ENCODE peak calls at places on chromosomes 1 and 21, in ten cellular contexts. W is prostate gland, I is right lobe of liver, Q is spleen, M is heart left ventricle, S is uterus, V is H1, T is GM12891, O is IMR-90, F is A549. H is an unnamed sample.

GRCh38 chr21:46551636-46552241 is 53.1 kb downstream of the S100B start:
- DNase-seq in W (no peak), I (no peak), T (no peak), V (no peak), F (no peak), S (no peak), O (no peak), M (no peak), Q (peak), H (no peak)

GRCh38 chr1:78950801-78951200 is 55.7 kb downstream of the ADGRL4 start:
- DNase-seq in I (no peak), S (no peak), T (no peak), W (no peak), V (no peak), O (peak), Q (no peak), F (no peak), M (no peak), H (no peak)

GRCh38 chr1:220902916-220903315 is 23.7 kb downstream of the HLX start:
- DNase-seq in W (no peak), O (peak), T (no peak), I (no peak), F (no peak), Q (no peak), S (no peak), M (no peak), V (no peak), H (no peak)

GRCh38 chr21:42864812-42865211 is 14.5 kb downstream of the WDR4 start:
- DNase-seq in I (no peak), O (no peak), F (no peak), W (no peak), M (no peak), V (no peak), T (no peak), S (no peak), Q (no peak), H (no peak)

GRCh38 chr1:156705918-156706646 is 699 bp upstream of the CRABP2 start:
- DNase-seq in V (peak), S (peak), M (peak), O (peak), W (peak), I (no peak), T (peak), Q (peak), F (peak), H (peak)

GRCh38 chr1:38941527-38942019 is at the start of gene RHBDL2:
- DNase-seq in W (peak), S (peak), F (peak), M (peak), I (peak), V (no peak), O (peak), T (no peak), Q (no peak), H (no peak)

GRCh38 chr1:33346921-33347649 is 26.2 kb upstream of the A3GALT2 start:
- DNase-seq in W (no peak), O (peak), F (peak), V (no peak), M (no peak), S (peak), Q (no peak), I (peak), T (no peak), H (no peak)

GRCh38 chr1:108747128-108747827 is 804 bp downstream of the STXBP3 start:
- DNase-seq in V (no peak), W (peak), O (peak), M (peak), S (peak), T (no peak), I (peak), F (peak), Q (peak), H (no peak)

GRCh38 chr1:67708606-67709005 is 23.6 kb downstream of the GADD45A start:
- DNase-seq in V (no peak), W (no peak), I (no peak), S (no peak), O (no peak), F (no peak), Q (no peak), M (no peak), T (no peak), H (no peak)

GRCh38 chr1:47972864-47973437 is 24.2 kb downstream of the TRABD2B start:
- DNase-seq in V (no peak), O (no peak), F (no peak), S (no peak), T (no peak), I (no peak), Q (no peak), M (no peak), W (no peak), H (no peak)

GRCh38 chr1:79010589-79010988 is 4.1 kb upstream of the ADGRL4 start:
- DNase-seq in I (no peak), V (no peak), M (no peak), Q (no peak), O (no peak), S (no peak), F (no peak), W (no peak), T (no peak), H (no peak)

GRCh38 chr1:11847667-11848445 is at the start of gene NPPA:
- DNase-seq in O (peak), I (no peak), W (no peak), F (no peak), V (no peak), Q (no peak), M (peak), S (no peak), T (no peak), H (no peak)

GRCh38 chr1:178543291-178543609 is 30.3 kb downstream of the TEX35 start:
- DNase-seq in M (no peak), I (no peak), W (no peak), V (no peak), F (peak), O (no peak), S (no peak), T (no peak), Q (no peak), H (peak)

GRCh38 chr1:118012725-118013124 is 83.2 kb downstream of the WDR3 start:
- DNase-seq in V (no peak), Q (no peak), T (no peak), S (no peak), O (no peak), W (no peak), F (no peak), I (no peak), M (no peak), H (no peak)

GRCh38 chr1:174324939-174325338 is 122.8 kb upstream of the GPR52 start:
- DNase-seq in M (no peak), S (no peak), O (no peak), V (no peak), I (no peak), T (no peak), W (no peak), Q (no peak), F (no peak), H (no peak)

GRCh38 chr21:27793901-27794300 is 827.0 kb upstream of the ADAMTS5 start:
- DNase-seq in V (no peak), M (no peak), S (no peak), I (no peak), Q (no peak), F (no peak), W (no peak), O (no peak), T (no peak), H (no peak)

GRCh38 chr1:20521960-20522861 is 14.3 kb upstream of the MUL1 start:
- DNase-seq in F (peak), S (peak), W (peak), M (peak), V (peak), I (peak), T (peak), Q (peak), O (peak), H (no peak)

GRCh38 chr1:185534806-185535205 is 199.4 kb upstream of the HMCN1 start:
- DNase-seq in W (peak), V (no peak), I (no peak), Q (no peak), F (no peak), S (no peak), O (no peak), T (no peak), M (no peak), H (no peak)

GRCh38 chr1:61444277-61444676 is 280.7 kb downstream of the TM2D1 start:
- DNase-seq in T (no peak), F (no peak), O (no peak), I (no peak), V (no peak), W (no peak), M (no peak), S (no peak), Q (no peak), H (no peak)

GRCh38 chr1:28518745-28519341 is 13.0 kb downstream of the RCC1 start:
- DNase-seq in O (no peak), F (no peak), M (no peak), Q (no peak), I (peak), S (no peak), T (no peak), V (no peak), W (no peak), H (no peak)

GRCh38 chr1:28516518-28516956 is 10.7 kb downstream of the RCC1 start:
- DNase-seq in Q (no peak), M (no peak), W (no peak), I (no peak), O (no peak), T (no peak), V (no peak), F (no peak), S (no peak), H (no peak)

GRCh38 chr1:28519946-28520725 is 14.3 kb downstream of the RCC1 start:
- DNase-seq in V (no peak), F (no peak), I (no peak), W (no peak), M (no peak), T (no peak), Q (no peak), O (no peak), S (no peak), H (no peak)

GRCh38 chr1:28517649-28517999 is 11.8 kb downstream of the RCC1 start:
- DNase-seq in S (no peak), F (no peak), V (no peak), Q (no peak), O (peak), M (no peak), W (no peak), T (no peak), I (no peak), H (no peak)

DNA sequence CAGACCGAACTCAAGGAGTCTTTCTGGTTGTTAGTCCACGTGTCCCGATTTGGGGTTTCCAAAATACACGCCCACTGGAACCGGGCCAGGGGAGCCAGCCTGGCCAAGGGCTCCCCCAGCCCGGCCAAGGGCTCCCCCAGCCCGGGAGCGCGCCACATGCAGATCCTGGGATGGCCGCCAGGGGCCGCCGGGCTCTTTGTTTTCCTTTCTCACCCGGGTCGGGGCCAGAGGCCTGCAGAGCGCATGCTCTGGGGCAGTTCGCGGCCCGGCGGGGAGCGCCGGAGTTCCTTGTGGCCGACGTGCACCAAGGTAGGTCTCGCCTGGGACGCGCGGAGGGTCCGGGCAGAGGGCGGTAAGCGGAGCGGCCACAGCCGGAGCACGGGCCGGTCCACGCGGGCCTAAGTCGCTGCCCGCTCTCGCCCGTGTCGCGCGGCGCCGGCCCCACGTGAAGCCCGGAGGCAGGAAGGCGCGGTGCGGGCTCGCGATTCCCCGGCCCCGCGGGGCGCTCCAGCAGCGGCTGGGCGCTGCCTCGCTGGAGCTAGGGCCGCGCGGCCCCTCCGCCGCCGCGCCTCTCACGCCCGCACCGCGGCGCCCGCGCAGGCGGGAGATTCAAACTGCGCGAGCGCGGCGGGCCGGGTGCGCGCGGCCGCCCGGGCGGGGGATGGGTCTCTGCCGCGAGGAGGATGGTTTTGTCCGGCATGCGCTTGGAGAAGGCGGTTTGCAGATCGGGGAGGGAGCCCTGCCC is 12.3 kb downstream of the RCC1 start:
- DNase-seq in O (peak), M (peak), F (peak), W (peak), S (peak), Q (peak), I (peak), V (no peak), T (peak), H (peak)
- TF ChIP-seq POLR2A in O (no peak), M (peak), F (peak), W (peak), S (peak), Q (no peak), I (peak), V (peak), T (peak), H (peak)

GRCh38 chr1:154351363-154352068 is 26.2 kb downstream of the ATP8B2 start:
- DNase-seq in V (no peak), T (no peak), S (no peak), F (no peak), W (peak), Q (no peak), I (peak), M (no peak), O (no peak), H (no peak)
- TF ChIP-seq POLR2A in V (no peak), T (no peak), S (no peak), F (no peak), W (no peak), Q (no peak), I (no peak), M (no peak), O (no peak), H (no peak)

DNA sequence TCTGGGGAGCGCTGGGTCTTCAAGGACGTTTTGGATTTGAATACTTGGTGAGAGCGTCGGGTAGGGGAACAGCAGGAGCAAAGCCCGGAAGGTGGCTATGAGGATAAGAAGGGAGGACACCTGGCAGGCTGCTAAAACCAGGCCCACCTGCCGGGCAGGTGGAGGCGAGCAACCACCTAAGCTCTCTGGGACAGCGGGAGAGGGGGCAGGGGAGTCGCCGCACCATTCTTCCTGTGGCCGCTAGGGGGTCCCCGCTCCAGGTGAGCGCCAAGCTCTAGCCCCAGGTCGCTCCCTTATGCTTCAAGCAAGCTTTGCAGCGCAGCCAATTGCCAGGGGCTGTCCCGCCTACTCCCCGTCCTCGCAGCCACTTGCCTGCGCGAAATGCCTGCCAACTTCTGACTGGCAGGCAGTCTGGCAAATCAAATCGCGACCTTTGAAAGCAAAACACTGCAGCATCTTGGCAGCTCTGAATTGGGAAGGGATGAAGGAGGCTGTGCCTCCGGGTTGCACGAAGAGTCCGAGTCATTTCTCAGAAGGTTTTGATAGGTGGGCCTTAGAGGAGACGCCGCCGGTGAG is at the start of gene NIPAL3:
- DNase-seq in I (peak), S (peak), O (peak), T (peak), W (peak), Q (peak), F (peak), M (peak), V (peak), H (peak)
- TF ChIP-seq POLR2A in I (no peak), S (no peak), O (no peak), T (no peak), W (peak), Q (no peak), F (no peak), M (peak), V (no peak), H (no peak)

GRCh38 chr1:180631766-180632325 is at the start of gene XPR1:
- DNase-seq in O (peak), S (peak), F (peak), T (peak), V (peak), M (peak), I (peak), Q (peak), W (peak), H (peak)
- TF ChIP-seq POLR2A in O (peak), S (peak), F (peak), T (peak), V (peak), M (peak), I (peak), Q (no peak), W (peak), H (peak)

DNA sequence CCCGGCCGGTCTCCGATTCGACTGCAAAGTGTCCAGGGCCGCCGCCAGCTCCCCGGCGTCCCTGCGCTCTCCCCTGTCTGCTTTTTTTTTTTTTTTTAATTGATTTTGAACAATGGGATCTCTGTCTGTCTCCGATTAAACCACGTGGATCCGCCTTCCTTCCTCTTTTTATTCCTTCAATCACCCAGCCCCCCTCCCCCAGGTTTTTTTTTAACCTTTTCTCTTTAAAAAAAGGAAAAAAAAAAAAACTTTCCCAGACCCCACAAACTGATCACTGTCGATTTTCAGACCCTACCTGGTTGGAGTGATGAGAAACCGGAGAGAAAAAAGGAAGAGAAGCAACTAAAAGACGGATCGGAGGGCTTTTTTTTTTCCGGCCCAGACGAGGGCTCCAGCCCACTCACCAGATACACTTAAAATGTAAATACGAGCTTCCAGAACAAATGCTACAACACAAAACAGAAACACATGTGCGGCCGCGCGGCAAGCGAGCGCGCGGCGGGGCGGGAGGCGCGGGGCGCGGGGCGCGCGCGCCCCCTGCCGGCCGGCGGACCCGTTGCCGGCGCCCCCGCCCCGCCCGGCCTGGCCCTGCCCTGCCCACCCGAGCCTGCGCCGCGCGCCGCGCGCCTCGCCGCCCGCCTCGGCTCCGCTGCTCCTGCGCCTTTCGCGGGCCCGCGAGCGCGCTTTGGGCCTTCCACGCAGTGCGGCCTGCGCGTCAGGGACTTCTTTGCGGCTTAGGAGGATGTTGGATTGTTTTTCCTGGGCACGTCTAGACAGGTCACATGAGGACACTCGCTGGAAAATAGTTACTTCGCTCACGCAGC is at the start of gene RCC2:
- DNase-seq in Q (peak), W (peak), V (no peak), F (peak), O (peak), T (peak), I (peak), S (peak), M (peak), H (peak)
- TF ChIP-seq POLR2A in Q (no peak), W (no peak), V (peak), F (peak), O (peak), T (peak), I (peak), S (peak), M (no peak), H (peak)

DNA sequence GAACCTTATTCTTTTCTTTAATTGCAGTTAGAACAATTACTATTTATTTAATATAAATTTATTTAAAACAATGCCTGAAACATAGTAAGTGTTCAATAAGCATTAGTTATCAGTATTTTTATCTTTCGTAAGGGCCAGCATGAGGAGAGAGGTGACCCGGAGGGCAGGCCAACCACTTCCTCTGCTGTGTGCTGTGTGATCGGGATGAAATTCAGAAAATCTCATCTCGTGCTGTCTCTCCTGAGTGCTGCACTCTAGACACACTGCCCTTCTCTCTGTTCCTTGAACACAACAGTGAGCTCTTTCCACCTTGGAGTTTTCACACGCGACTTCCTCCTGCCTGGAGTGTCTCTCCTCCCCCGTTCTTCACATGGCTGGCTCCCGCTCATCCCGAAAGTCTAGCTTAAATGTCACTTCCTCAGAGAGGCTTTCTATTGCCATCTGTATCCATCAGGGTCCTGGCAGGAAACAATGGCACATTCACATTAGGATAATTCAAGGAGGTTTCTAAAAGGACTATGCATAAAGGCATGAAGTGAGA is 142.7 kb upstream of the GJB5 start:
- DNase-seq in O (no peak), F (no peak), I (no peak), W (no peak), Q (no peak), M (no peak), S (no peak), V (no peak), T (no peak), H (no peak)
- TF ChIP-seq POLR2A in O (no peak), F (no peak), I (no peak), W (no peak), Q (no peak), M (no peak), S (no peak), V (no peak), T (no peak), H (no peak)

H was measured in GM12892.